ENCODE peak calls at places on chromosomes 12 and 14, in ten cellular contexts. P, L, C, Y, H, R, D, J, U and X are unnamed samples.

GRCh38 chr12:81077686-81078441 is at the start of gene ACSS3:
- DNase-seq in P (no peak), L (no peak), C (no peak), Y (peak; percentile 60), H (peak; percentile 80), R (peak; percentile 74), D (no peak), J (peak; percentile 28), U (no peak), X (peak; percentile 63)

GRCh38 chr12:22048351-22049041 is 2.5 kb downstream of the CMAS start:
- DNase-seq in P (no peak), L (no peak), C (no peak), Y (no peak), H (no peak), R (no peak), D (no peak), J (no peak), U (no peak), X (no peak)

GRCh38 chr12:56839489-56840442 is 76.6 kb downstream of the HSD17B6 start:
- DNase-seq in P (no peak), L (no peak), C (peak; percentile 64), Y (peak; percentile 69), H (no peak), R (peak; percentile 19), D (no peak), J (peak; percentile 4), U (peak; percentile 59), X (peak; percentile 34)

GRCh38 chr14:51880810-51881580 is 20.6 kb downstream of the GNG2 start:
- DNase-seq in P (no peak), L (no peak), C (no peak), Y (no peak), H (no peak), R (no peak), D (no peak), J (peak; percentile 59), U (peak; percentile 31), X (no peak)

GRCh38 chr12:129966086-129966640 is 62.3 kb upstream of the TMEM132D start:
- DNase-seq in P (no peak), L (no peak), C (no peak), Y (no peak), H (no peak), R (no peak), D (no peak), J (no peak), U (no peak), X (no peak)

GRCh38 chr12:94078138-94078723 is 70.1 kb upstream of the PLXNC1 start:
- DNase-seq in P (no peak), L (no peak), C (no peak), Y (no peak), H (no peak), R (no peak), D (no peak), J (no peak), U (no peak), X (no peak)

GRCh38 chr14:92785601-92786426 is 8.3 kb upstream of the GOLGA5 start:
- DNase-seq in P (no peak), L (no peak), C (no peak), Y (peak; percentile 54), H (no peak), R (peak; percentile 80), D (no peak), J (peak; percentile 80), U (no peak), X (no peak)

GRCh38 chr14:102539544-102540309 is 30.2 kb upstream of the ANKRD9 start:
- DNase-seq in P (no peak), L (no peak), C (peak; percentile 75), Y (no peak), H (no peak), R (peak; percentile 69), D (no peak), J (peak; percentile 37), U (no peak), X (no peak)

GRCh38 chr14:23045419-23046357 is 3.7 kb downstream of the PSMB11 start:
- DNase-seq in P (no peak), L (no peak), C (no peak), Y (no peak), H (no peak), R (no peak), D (no peak), J (no peak), U (no peak), X (no peak)

GRCh38 chr14:62432955-62433354 is 612.3 kb downstream of the KCNH5 start:
- DNase-seq in P (no peak), L (no peak), C (no peak), Y (no peak), H (no peak), R (no peak), D (no peak), J (no peak), U (no peak), X (no peak)

GRCh38 chr14:73738518-73739173 is 24.5 kb upstream of the PNMA1 start:
- DNase-seq in P (no peak), L (no peak), C (no peak), Y (no peak), H (no peak), R (no peak), D (no peak), J (no peak), U (no peak), X (no peak)

GRCh38 chr12:69024413-69024812 is 91.4 kb upstream of the CPM start:
- DNase-seq in P (no peak), L (no peak), C (no peak), Y (peak; percentile 90), H (no peak), R (peak; percentile 72), D (no peak), J (peak; percentile 36), U (no peak), X (peak; percentile 33)

GRCh38 chr12:60230103-60230502 is 634.3 kb downstream of the SLC16A7 start:
- DNase-seq in P (no peak), L (no peak), C (no peak), Y (no peak), H (no peak), R (no peak), D (no peak), J (no peak), U (no peak), X (no peak)

GRCh38 chr12:82524636-82525035 is 162.1 kb upstream of the TMTC2 start:
- DNase-seq in P (no peak), L (no peak), C (no peak), Y (peak; percentile 52), H (no peak), R (no peak), D (no peak), J (no peak), U (no peak), X (no peak)